ENCODE peak calls at places on chromosomes 13 and 19, in six cellular contexts. M, V, G, T, C and X are unnamed samples.

GRCh38 chr19:480016-480855 is 16.1 kb upstream of the MADCAM1 start:
- DNase-seq in M (no peak), V (peak; percentile 58), G (peak; percentile 47), T (peak; percentile 43), C (no peak), X (no peak)

GRCh38 chr19:19541572-19541971 is 3.5 kb downstream of the CILP2 start:
- DNase-seq in M (no peak), V (no peak), G (no peak), T (no peak), C (no peak), X (no peak)

GRCh38 chr13:40031031-40031430 is 375.6 kb downstream of the COG6 start:
- DNase-seq in M (peak; percentile 15), V (peak; percentile 84), G (peak; percentile 78), T (peak; percentile 68), C (no peak), X (no peak)

GRCh38 chr19:29715695-29716581 is 877 bp upstream of the C19orf12 start:
- DNase-seq in M (no peak), V (peak; percentile 10), G (peak; percentile 22), T (peak; percentile 35), C (no peak), X (no peak)

GRCh38 chr13:40566811-40567210 is 99.6 kb downstream of the FOXO1 start:
- DNase-seq in M (no peak), V (no peak), G (no peak), T (no peak), C (no peak), X (no peak)

GRCh38 chr13:101700598-101700997 is 248.1 kb downstream of the ITGBL1 start:
- DNase-seq in M (peak; percentile 81), V (peak; percentile 13), G (peak; percentile 48), T (peak; percentile 90), C (no peak), X (no peak)

GRCh38 chr19:7783991-7784421 is 21.0 kb downstream of the CLEC4M start:
- DNase-seq in M (no peak), V (peak; percentile 62), G (peak; percentile 42), T (peak; percentile 54), C (no peak), X (no peak)

GRCh38 chr13:30312859-30313258 is 5.5 kb upstream of the KATNAL1 start:
- DNase-seq in M (no peak), V (peak; percentile 80), G (peak; percentile 77), T (peak; percentile 78), C (no peak), X (no peak)

GRCh38 chr19:18507727-18508440 is 14.0 kb downstream of the ELL start:
- DNase-seq in M (no peak), V (no peak), G (peak; percentile 46), T (peak; percentile 53), C (no peak), X (no peak)

GRCh38 chr19:47703301-47703700 is 9.9 kb upstream of the EHD2 start:
- DNase-seq in M (no peak), V (no peak), G (no peak), T (no peak), C (no peak), X (no peak)

GRCh38 chr13:45092668-45093067 is 27.6 kb upstream of the GTF2F2 start:
- DNase-seq in M (no peak), V (peak; percentile 8), G (peak; percentile 13), T (peak; percentile 23), C (no peak), X (no peak)

GRCh38 chr19:862529-863304 is 3.3 kb downstream of the CFD start:
- DNase-seq in M (no peak), V (peak; percentile 61), G (peak; percentile 55), T (no peak), C (peak; percentile 74), X (no peak)

GRCh38 chr19:1045247-1045603 is 5.3 kb downstream of the ABCA7 start:
- DNase-seq in M (no peak), V (no peak), G (no peak), T (no peak), C (no peak), X (no peak)

GRCh38 chr13:43397110-43397509 is 373.7 kb downstream of the DNAJC15 start:
- DNase-seq in M (peak; percentile 81), V (peak; percentile 9), G (peak; percentile 28), T (peak; percentile 41), C (no peak), X (no peak)

GRCh38 chr19:45293682-45294081 is 29.0 kb downstream of the CKM start:
- DNase-seq in M (no peak), V (no peak), G (no peak), T (no peak), C (no peak), X (no peak)

GRCh38 chr13:97749174-97749573 is 204.3 kb upstream of the IPO5 start:
- DNase-seq in M (no peak), V (peak; percentile 47), G (no peak), T (peak; percentile 7), C (no peak), X (no peak)

GRCh38 chr19:513368-514165 is 6.3 kb downstream of the TPGS1 start:
- DNase-seq in M (no peak), V (no peak), G (no peak), T (no peak), C (no peak), X (no peak)

GRCh38 chr19:2333027-2333806 is 4.7 kb downstream of the SPPL2B start:
- DNase-seq in M (no peak), V (no peak), G (no peak), T (no peak), C (no peak), X (no peak)

GRCh38 chr19:43700368-43701015 is 15.4 kb upstream of the IRGC start:
- DNase-seq in M (peak; percentile 46), V (peak; percentile 81), G (peak; percentile 79), T (peak; percentile 87), C (no peak), X (no peak)

GRCh38 chr13:110319397-110319773 is 12.3 kb downstream of the COL4A2 start:
- DNase-seq in M (no peak), V (no peak), G (no peak), T (no peak), C (no peak), X (no peak)

GRCh38 chr19:19202707-19203011 is 555 bp downstream of the NR2C2AP start:
- DNase-seq in M (no peak), V (no peak), G (no peak), T (no peak), C (no peak), X (no peak)

GRCh38 chr19:13832096-13832495 is 36.9 kb downstream of the ZSWIM4 start:
- DNase-seq in M (no peak), V (no peak), G (no peak), T (no peak), C (no peak), X (no peak)

GRCh38 chr19:3387645-3388589 is 21.5 kb downstream of the NFIC start:
- DNase-seq in M (no peak), V (peak; percentile 52), G (peak; percentile 72), T (peak; percentile 58), C (no peak), X (peak; percentile 73)